ENCODE peak calls at places on chromosomes 16 and 17, in eight cellular contexts. C, U, I, Z, E, B, D and G are unnamed samples.

GRCh38 chr16:64437706-64438329 is 684.0 kb downstream of the CDH11 start:
- DNase-seq in C (no peak), U (no peak), I (no peak), Z (no peak), E (no peak), B (no peak), D (no peak), G (no peak)

GRCh38 chr17:20927586-20927985 is 115.2 kb downstream of the USP22 start:
- DNase-seq in C (no peak), U (no peak), I (no peak), Z (no peak), E (no peak), B (no peak), D (peak), G (no peak)

GRCh38 chr17:32118835-32119234 is 23.5 kb upstream of the RHOT1 start:
- DNase-seq in C (no peak), U (no peak), I (no peak), Z (no peak), E (no peak), B (no peak), D (no peak), G (no peak)

GRCh38 chr17:79203016-79203415 is 128.4 kb downstream of the ENGASE start:
- DNase-seq in C (no peak), U (no peak), I (no peak), Z (no peak), E (no peak), B (no peak), D (no peak), G (no peak)

GRCh38 chr17:31374083-31374447 is 17.4 kb upstream of the RAB11FIP4 start:
- DNase-seq in C (no peak), U (no peak), I (no peak), Z (no peak), E (no peak), B (no peak), D (no peak), G (no peak)

GRCh38 chr17:74715144-74715543 is 2.4 kb upstream of the CD300LF start:
- DNase-seq in C (no peak), U (peak), I (no peak), Z (no peak), E (no peak), B (no peak), D (no peak), G (no peak)

GRCh38 chr17:310111-311010 is 42.2 kb downstream of the RPH3AL start:
- DNase-seq in C (no peak), U (no peak), I (peak), Z (no peak), E (no peak), B (no peak), D (no peak), G (no peak)

GRCh38 chr17:75844530-75845057 is 390 bp upstream of the UNC13D start:
- DNase-seq in C (no peak), U (peak), I (peak), Z (no peak), E (no peak), B (no peak), D (no peak), G (no peak)

GRCh38 chr17:82964851-82965341 is 114.5 kb upstream of the METRNL start:
- DNase-seq in C (no peak), U (no peak), I (peak), Z (no peak), E (no peak), B (no peak), D (no peak), G (no peak)

GRCh38 chr17:31888124-31888523 is 13.4 kb downstream of the UTP6 start:
- DNase-seq in C (no peak), U (no peak), I (no peak), Z (no peak), E (no peak), B (no peak), D (no peak), G (no peak)

GRCh38 chr17:83031321-83031945 is 48.0 kb upstream of the METRNL start:
- DNase-seq in C (no peak), U (no peak), I (peak), Z (no peak), E (no peak), B (no peak), D (no peak), G (no peak)

GRCh38 chr16:12147681-12148479 is 171.3 kb downstream of the SNX29 start:
- DNase-seq in C (no peak), U (no peak), I (peak), Z (no peak), E (no peak), B (no peak), D (no peak), G (no peak)

GRCh38 chr16:86818701-86819522 is 240.6 kb downstream of the FOXL1 start:
- DNase-seq in C (no peak), U (no peak), I (no peak), Z (no peak), E (no peak), B (no peak), D (no peak), G (no peak)

DNA sequence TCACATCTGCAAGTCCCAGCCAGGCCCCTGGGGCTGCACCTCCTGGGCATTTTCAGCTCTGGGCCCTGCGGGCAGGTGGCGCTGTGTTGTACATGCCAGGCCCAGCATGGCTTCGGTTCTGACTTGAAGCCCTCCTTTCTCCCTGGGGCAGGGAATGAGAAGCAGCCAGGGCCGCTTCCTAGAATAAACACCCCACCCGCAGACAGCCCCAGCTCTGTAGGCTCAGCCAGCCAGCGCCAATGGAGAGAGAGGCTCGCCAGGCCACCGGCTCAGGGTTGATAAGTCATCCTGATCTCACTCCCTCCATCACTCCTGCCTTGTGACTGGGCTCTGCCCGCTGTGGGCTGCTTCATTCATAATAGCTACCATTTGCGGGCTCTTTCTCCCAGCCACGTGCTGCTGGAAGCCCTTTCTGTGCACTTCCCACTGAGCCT is 6.0 kb upstream of the GLIS2 start:
- DNase-seq in C (peak), U (peak), I (peak), Z (peak), E (peak), B (peak), D (no peak), G (no peak)
- TF ChIP-seq CTCF in C (peak), U (peak), I (peak), Z (no peak), E (peak), B (peak), D (peak), G (no peak)

GRCh38 chr17:57088298-57088697 is 3.3 kb downstream of the AKAP1 start:
- DNase-seq in C (no peak), U (no peak), I (no peak), Z (no peak), E (no peak), B (no peak), D (no peak), G (no peak)

GRCh38 chr17:57084361-57084801 is 665 bp upstream of the AKAP1 start:
- DNase-seq in C (no peak), U (no peak), I (no peak), Z (no peak), E (no peak), B (peak), D (no peak), G (no peak)

GRCh38 chr17:57084802-57085447 is at the start of gene AKAP1:
- DNase-seq in C (peak), U (peak), I (peak), Z (peak), E (peak), B (peak), D (peak), G (peak)

GRCh38 chr17:57086069-57086930 is 1.3 kb downstream of the AKAP1 start:
- DNase-seq in C (no peak), U (no peak), I (no peak), Z (peak), E (no peak), B (no peak), D (no peak), G (no peak)

DNA sequence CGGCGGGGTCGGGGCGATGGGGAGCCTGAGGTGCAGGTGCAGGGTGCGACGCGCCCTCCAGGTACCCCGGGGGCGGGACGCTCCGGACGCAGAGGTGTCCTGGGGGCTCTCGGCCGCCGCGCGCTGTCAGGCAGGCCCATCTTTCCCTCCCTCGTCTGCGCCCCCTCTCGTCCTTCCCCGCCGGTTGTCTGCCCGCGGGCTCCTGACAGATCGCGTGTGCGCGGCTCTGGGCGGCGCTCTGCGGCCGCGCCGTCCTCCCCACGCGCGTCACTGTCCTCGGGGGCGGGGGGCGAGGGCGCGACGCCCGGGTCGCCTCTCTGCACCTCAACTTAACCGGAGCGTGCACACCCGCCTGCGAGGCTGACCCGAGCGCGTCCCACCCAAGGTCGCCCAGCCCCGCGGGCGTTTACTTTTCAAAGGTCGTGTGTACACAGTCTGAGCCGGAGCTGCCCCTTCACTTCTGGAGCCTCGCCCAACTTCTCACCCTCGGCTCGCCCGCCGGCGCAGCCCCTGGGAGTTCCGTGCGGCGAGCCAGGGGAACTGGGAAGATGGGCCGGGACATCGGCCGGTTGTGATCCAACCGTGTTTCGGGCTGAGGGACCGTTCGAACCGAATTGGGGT is 512 bp downstream of the AKAP1 start:
- DNase-seq in C (peak), U (peak), I (no peak), Z (no peak), E (no peak), B (peak), D (peak), G (no peak)
- TF ChIP-seq CTCF in C (peak), U (no peak), I (no peak), Z (no peak), E (peak), B (peak), D (peak), G (no peak)

GRCh38 chr16:67535201-67535600 is 6.6 kb downstream of the RIPOR1 start:
- DNase-seq in C (no peak), U (no peak), I (no peak), Z (no peak), E (no peak), B (no peak), D (no peak), G (no peak)

GRCh38 chr16:67533024-67533560 is 4.5 kb downstream of the RIPOR1 start:
- DNase-seq in C (no peak), U (no peak), I (no peak), Z (no peak), E (no peak), B (no peak), D (no peak), G (no peak)

GRCh38 chr16:67537270-67537635 is 8.6 kb downstream of the RIPOR1 start:
- DNase-seq in C (no peak), U (peak), I (peak), Z (no peak), E (no peak), B (peak), D (peak), G (no peak)

GRCh38 chr16:67531247-67531646 is 2.6 kb downstream of the RIPOR1 start:
- DNase-seq in C (no peak), U (no peak), I (peak), Z (no peak), E (no peak), B (no peak), D (no peak), G (no peak)

DNA sequence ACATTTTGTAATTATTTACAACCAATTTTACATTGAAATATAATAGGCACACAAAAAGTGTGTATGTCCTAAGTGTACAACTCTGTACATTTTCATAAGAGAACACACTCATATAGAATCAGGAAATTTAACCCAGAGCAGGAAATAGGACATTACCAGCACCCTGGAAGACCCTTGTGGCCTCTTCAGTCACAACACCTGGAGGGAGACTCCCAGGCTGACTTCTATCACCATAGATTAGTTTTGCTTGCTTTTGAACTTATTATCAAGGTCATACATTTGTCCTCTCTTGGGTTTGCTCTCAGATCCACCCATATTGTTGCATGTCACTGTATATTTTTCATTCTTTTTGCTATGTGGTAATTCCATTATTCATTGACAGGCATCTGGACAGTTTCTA is 5.8 kb downstream of the RIPOR1 start:
- DNase-seq in C (no peak), U (no peak), I (no peak), Z (no peak), E (no peak), B (no peak), D (no peak), G (no peak)
- TF ChIP-seq CTCF in C (no peak), U (no peak), I (no peak), Z (no peak), E (no peak), B (no peak), D (no peak), G (no peak)

GRCh38 chr17:61349350-61349749 is 50.3 kb upstream of the TBX2 start:
- DNase-seq in C (no peak), U (no peak), I (peak), Z (no peak), E (no peak), B (no peak), D (no peak), G (no peak)
- TF ChIP-seq CTCF in C (peak), U (no peak), I (no peak), Z (no peak), E (peak), B (peak), D (peak), G (no peak)